ENCODE peak calls at places on chromosomes 4 and X, in seven cellular contexts. One of them, this sample, is unnamed. For H3K4me1, the result is how much of the 10 kb centered on the place peaks cover.

GRCh38 chrX:25432396-25432795 is 416.6 kb upstream of the ARX start:
- DNase-seq in IMR-90: no peak
- DNase-seq in breast epithelium: no peak
- DNase-seq in ovary: no peak
- DNase-seq in right lobe of liver: no peak
- DNase-seq in K562: no peak
- DNase-seq in tibial nerve: no peak
- DNase-seq in this sample: no peak

GRCh38 chrX:141638601-141639000 is 49.1 kb downstream of the SPANXA2 start:
- DNase-seq in tibial nerve: no peak
- DNase-seq in ovary: no peak
- DNase-seq in breast epithelium: no peak
- DNase-seq in IMR-90: no peak
- DNase-seq in right lobe of liver: no peak
- DNase-seq in K562: no peak
- DNase-seq in this sample: no peak

GRCh38 chr4:183422962-183423653 is 21.3 kb upstream of the CDKN2AIP start:
- DNase-seq in K562: no peak
- DNase-seq in breast epithelium: no peak
- DNase-seq in IMR-90: peak
- DNase-seq in ovary: no peak
- DNase-seq in right lobe of liver: no peak
- DNase-seq in tibial nerve: no peak
- DNase-seq in this sample: no peak

GRCh38 chr4:54384152-54384551 is 155.1 kb downstream of the PDGFRA start:
- DNase-seq in K562: no peak
- DNase-seq in IMR-90: no peak
- DNase-seq in breast epithelium: no peak
- DNase-seq in ovary: no peak
- DNase-seq in right lobe of liver: no peak
- DNase-seq in tibial nerve: no peak
- DNase-seq in this sample: no peak

GRCh38 chr4:18917689-18918088 is 896.1 kb upstream of the LCORL start:
- DNase-seq in breast epithelium: no peak
- DNase-seq in tibial nerve: no peak
- DNase-seq in IMR-90: peak
- DNase-seq in ovary: no peak
- DNase-seq in K562: no peak
- DNase-seq in right lobe of liver: no peak
- DNase-seq in this sample: no peak

GRCh38 chr4:105996845-105997244 is 101.6 kb downstream of the NPNT start:
- DNase-seq in breast epithelium: no peak
- DNase-seq in ovary: no peak
- DNase-seq in IMR-90: no peak
- DNase-seq in K562: peak
- DNase-seq in right lobe of liver: no peak
- DNase-seq in tibial nerve: no peak
- DNase-seq in this sample: no peak

GRCh38 chrX:22818061-22818460 is 181.7 kb upstream of the DDX53 start:
- DNase-seq in breast epithelium: no peak
- DNase-seq in ovary: no peak
- DNase-seq in tibial nerve: no peak
- DNase-seq in right lobe of liver: no peak
- DNase-seq in IMR-90: no peak
- DNase-seq in K562: no peak
- DNase-seq in this sample: no peak

GRCh38 chr4:119666653-119667091 is 38.1 kb upstream of the PDE5A start:
- DNase-seq in ovary: no peak
- DNase-seq in right lobe of liver: no peak
- DNase-seq in breast epithelium: no peak
- DNase-seq in IMR-90: peak
- DNase-seq in tibial nerve: no peak
- DNase-seq in K562: no peak
- DNase-seq in this sample: no peak

GRCh38 chrX:13891367-13892146 is 74.7 kb upstream of the GPM6B start:
- DNase-seq in ovary: no peak
- DNase-seq in breast epithelium: peak
- DNase-seq in right lobe of liver: no peak
- DNase-seq in tibial nerve: no peak
- DNase-seq in IMR-90: no peak
- DNase-seq in K562: no peak
- DNase-seq in this sample: no peak

GRCh38 chr4:121736735-121737351 is 28.1 kb downstream of the SMIM43 start:
- DNase-seq in right lobe of liver: no peak
- DNase-seq in tibial nerve: peak
- DNase-seq in IMR-90: peak
- DNase-seq in breast epithelium: no peak
- DNase-seq in ovary: peak
- DNase-seq in K562: peak
- DNase-seq in this sample: no peak

GRCh38 chr4:83890231-83890630 is 354.3 kb downstream of the GPAT3 start:
- DNase-seq in right lobe of liver: no peak
- DNase-seq in K562: no peak
- DNase-seq in breast epithelium: no peak
- DNase-seq in ovary: no peak
- DNase-seq in IMR-90: peak
- DNase-seq in tibial nerve: no peak
- DNase-seq in this sample: no peak

GRCh38 chr4:87270144-87270543 is 49.7 kb upstream of the KLHL8 start:
- DNase-seq in ovary: no peak
- DNase-seq in IMR-90: peak
- DNase-seq in tibial nerve: no peak
- DNase-seq in breast epithelium: no peak
- DNase-seq in right lobe of liver: no peak
- DNase-seq in K562: peak
- DNase-seq in this sample: no peak

GRCh38 chr4:111943796-111944203 is 201.5 kb upstream of the FAM241A start:
- DNase-seq in IMR-90: no peak
- DNase-seq in K562: peak
- DNase-seq in tibial nerve: no peak
- DNase-seq in breast epithelium: no peak
- DNase-seq in right lobe of liver: peak
- DNase-seq in ovary: no peak
- DNase-seq in this sample: peak

GRCh38 chr4:8653326-8654000 is 60.9 kb downstream of the CPZ start:
- DNase-seq in breast epithelium: no peak
- DNase-seq in IMR-90: no peak
- DNase-seq in right lobe of liver: no peak
- DNase-seq in K562: no peak
- DNase-seq in ovary: no peak
- DNase-seq in tibial nerve: no peak
- DNase-seq in this sample: peak

DNA sequence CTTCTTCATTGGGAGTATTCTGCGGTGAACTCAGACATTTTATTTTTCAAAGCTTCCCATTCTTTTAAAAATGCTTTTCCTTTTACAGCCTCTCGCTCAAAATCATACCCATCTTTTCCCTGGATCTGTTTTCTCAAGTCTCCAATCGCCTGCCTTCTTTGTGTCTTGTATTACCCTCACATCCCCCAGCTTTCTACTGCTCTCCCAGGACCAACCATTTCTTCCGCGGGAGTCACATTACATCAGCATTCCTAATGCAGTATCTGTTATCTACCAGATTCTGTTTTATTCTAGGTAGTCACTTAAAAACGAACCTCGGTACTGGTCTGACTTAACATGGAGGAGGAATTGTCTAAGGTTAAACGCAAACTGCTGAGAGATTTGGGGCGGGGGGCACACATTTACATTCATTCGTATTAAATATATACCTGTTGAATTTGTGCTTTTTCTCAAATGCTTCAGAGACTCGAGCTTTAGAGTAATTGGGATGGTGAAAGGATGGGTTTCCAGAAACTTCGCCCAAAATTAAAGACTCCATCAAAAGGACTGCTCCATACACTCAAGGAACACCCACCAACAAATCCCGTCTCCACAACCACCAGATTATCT is 493 bp upstream of the UCHL1 start:
- DNase-seq in breast epithelium: no peak
- DNase-seq in K562: no peak
- DNase-seq in IMR-90: peak
- DNase-seq in right lobe of liver: no peak
- DNase-seq in tibial nerve: no peak
- DNase-seq in ovary: no peak
- DNase-seq in this sample: no peak
- H3K4me3 ChIP-seq in breast epithelium: peak
- H3K4me3 ChIP-seq in K562: no peak
- H3K4me3 ChIP-seq in IMR-90: peak
- H3K4me3 ChIP-seq in right lobe of liver: no peak
- H3K4me3 ChIP-seq in tibial nerve: peak
- H3K4me3 ChIP-seq in ovary: peak
- H3K4me3 ChIP-seq in this sample: peak

DNA sequence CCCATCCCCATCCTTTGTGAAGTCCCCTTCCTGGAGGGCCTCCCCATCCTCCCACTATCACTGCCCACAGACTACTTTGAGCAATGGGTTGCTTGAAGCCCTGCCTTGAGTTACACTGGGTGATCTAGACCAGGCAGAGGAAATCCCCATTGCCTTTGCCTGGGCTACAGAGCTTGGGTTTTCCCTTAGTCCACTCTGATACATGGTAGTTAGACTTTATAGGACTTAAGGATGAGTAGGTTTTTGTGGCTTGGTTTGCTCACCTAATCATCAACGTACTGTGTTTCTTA is 56.6 kb downstream of the TMEM131L start:
- DNase-seq in right lobe of liver: no peak
- DNase-seq in ovary: no peak
- DNase-seq in breast epithelium: no peak
- DNase-seq in tibial nerve: no peak
- DNase-seq in IMR-90: no peak
- DNase-seq in K562: no peak
- DNase-seq in this sample: no peak
- TF ChIP-seq POLR2A in right lobe of liver: no peak
- TF ChIP-seq POLR2A in ovary: no peak
- TF ChIP-seq POLR2A in breast epithelium: no peak
- TF ChIP-seq POLR2A in tibial nerve: no peak
- TF ChIP-seq POLR2A in IMR-90: no peak
- TF ChIP-seq POLR2A in K562: no peak
- TF ChIP-seq POLR2A in this sample: no peak

GRCh38 chr4:2789351-2789750 is 3.5 kb upstream of the SH3BP2 start:
- DNase-seq in breast epithelium: no peak
- DNase-seq in K562: no peak
- DNase-seq in ovary: no peak
- DNase-seq in right lobe of liver: peak
- DNase-seq in IMR-90: no peak
- DNase-seq in tibial nerve: no peak
- DNase-seq in this sample: no peak
- H3K4me1 ChIP-seq in breast epithelium: under half
- H3K4me1 ChIP-seq in K562: half or more
- H3K4me1 ChIP-seq in ovary: under half
- H3K4me1 ChIP-seq in right lobe of liver: under half
- H3K4me1 ChIP-seq in IMR-90: under half
- H3K4me1 ChIP-seq in tibial nerve: half or more
- H3K4me1 ChIP-seq in this sample: half or more

GRCh38 chr4:9989918-9990635 is 31.2 kb downstream of the SLC2A9 start:
- DNase-seq in tibial nerve: no peak
- DNase-seq in K562: no peak
- DNase-seq in ovary: no peak
- DNase-seq in right lobe of liver: no peak
- DNase-seq in breast epithelium: no peak
- DNase-seq in IMR-90: no peak
- DNase-seq in this sample: no peak
- H3K4me3 ChIP-seq in tibial nerve: no peak
- H3K4me3 ChIP-seq in K562: no peak
- H3K4me3 ChIP-seq in ovary: no peak
- H3K4me3 ChIP-seq in right lobe of liver: no peak
- H3K4me3 ChIP-seq in breast epithelium: no peak
- H3K4me3 ChIP-seq in IMR-90: no peak
- H3K4me3 ChIP-seq in this sample: no peak

This sample was measured in spleen.